ENCODE peak calls at places on chromosomes 12 and 14, in four cellular contexts. I is mammary epithelial cell, R is Peyer's patch, W is hepatocyte. P is an unnamed sample.

GRCh38 chr14:51176819-51177218 is 63.2 kb upstream of the TMX1 start:
- DNase-seq in I (no peak), R (no peak), W (no peak), P (no peak)

GRCh38 chr12:93824514-93825500 is 147.6 kb downstream of the CRADD start:
- DNase-seq in I (no peak), R (no peak), W (no peak), P (no peak)

GRCh38 chr14:38073641-38074040 is 134.1 kb upstream of the SSTR1 start:
- DNase-seq in I (no peak), R (no peak), W (no peak), P (no peak)

GRCh38 chr12:3989218-3989550 is 116.0 kb upstream of the PARP11 start:
- DNase-seq in I (no peak), R (no peak), W (no peak), P (no peak)

GRCh38 chr12:47316609-47317049 is 236.9 kb upstream of the AMIGO2 start:
- DNase-seq in I (no peak), R (no peak), W (no peak), P (no peak)

GRCh38 chr12:16939871-16940306 is 333.9 kb upstream of the LMO3 start:
- DNase-seq in I (peak; percentile 71), R (no peak), W (peak; percentile 78), P (peak; percentile 89)

GRCh38 chr14:69789118-69789640 is 7.9 kb downstream of the SLC10A1 start:
- DNase-seq in I (peak; percentile 84), R (no peak), W (no peak), P (peak; percentile 94)

GRCh38 chr14:39107624-39108023 is 4.6 kb upstream of the SEC23A start:
- DNase-seq in I (peak; percentile 24), R (no peak), W (peak; percentile 55), P (peak; percentile 42)

GRCh38 chr14:68896132-68896531 is 83.0 kb downstream of the ACTN1 start:
- DNase-seq in I (no peak), R (no peak), W (no peak), P (no peak)

GRCh38 chr12:67358686-67359374 is 89.7 kb downstream of the CAND1 start:
- DNase-seq in I (no peak), R (no peak), W (no peak), P (no peak)

GRCh38 chr12:117151195-117152031 is 38.9 kb downstream of the FBXO21 start:
- DNase-seq in I (no peak), R (peak; percentile 58), W (peak; percentile 77), P (peak; percentile 29)

GRCh38 chr12:96908170-96908675 is 1.2 kb downstream of the NEDD1 start:
- DNase-seq in I (peak; percentile 16), R (no peak), W (no peak), P (no peak)

GRCh38 chr12:74148849-74149248 is 388.8 kb upstream of the ATXN7L3B start:
- DNase-seq in I (no peak), R (no peak), W (no peak), P (no peak)

GRCh38 chr12:9667403-9667802 is 2.1 kb upstream of the CLEC2D start:
- DNase-seq in I (no peak), R (no peak), W (no peak), P (no peak)

GRCh38 chr12:110776410-110776809 is 33.7 kb upstream of the PPP1CC start:
- DNase-seq in I (no peak), R (no peak), W (no peak), P (no peak)

GRCh38 chr14:64438181-64438839 is 27.0 kb upstream of the AKAP5 start:
- DNase-seq in I (peak; percentile 75), R (no peak), W (peak; percentile 49), P (peak; percentile 60)

GRCh38 chr12:31369712-31370521 is 44.0 kb upstream of the SINHCAF start:
- DNase-seq in I (no peak), R (peak; percentile 47), W (peak; percentile 73), P (peak; percentile 79)

GRCh38 chr12:87779858-87780498 is 249.2 kb downstream of the C12orf50 start:
- DNase-seq in I (peak; percentile 8), R (no peak), W (no peak), P (peak; percentile 18)

GRCh38 chr12:52242442-52243263 is 9.6 kb downstream of the KRT7 start:
- DNase-seq in I (no peak), R (no peak), W (no peak), P (no peak)

GRCh38 chr14:53180272-53181221 is 27.4 kb upstream of the DDHD1 start:
- DNase-seq in I (no peak), R (no peak), W (peak; percentile 36), P (no peak)

GRCh38 chr14:68574906-68575305 is 218.0 kb downstream of the ZFP36L1 start:
- DNase-seq in I (no peak), R (no peak), W (no peak), P (no peak)

GRCh38 chr12:25257590-25258324 is 7.0 kb upstream of the KRAS start:
- DNase-seq in I (no peak), R (no peak), W (no peak), P (no peak)

GRCh38 chr12:89106950-89107349 is 245.4 kb downstream of the DUSP6 start:
- DNase-seq in I (no peak), R (no peak), W (no peak), P (no peak)

GRCh38 chr12:50786498-50787231 is 22.8 kb downstream of the ATF1 start:
- DNase-seq in I (peak; percentile 98), R (no peak), W (peak; percentile 67), P (peak; percentile 100)

GRCh38 chr12:113196996-113197395 is 11.5 kb downstream of the RITA1 start:
- DNase-seq in I (peak; percentile 63), R (peak; percentile 85), W (peak; percentile 84), P (peak; percentile 70)

GRCh38 chr12:120903818-120904773 is at the start of gene SPPL3:
- DNase-seq in I (peak; percentile 77), R (peak; percentile 97), W (peak; percentile 96), P (peak; percentile 35)

GRCh38 chr14:81464253-81465001 is 64.3 kb upstream of the STON2 start:
- DNase-seq in I (peak; percentile 45), R (peak; percentile 68), W (peak; percentile 80), P (peak; percentile 53)

DNA sequence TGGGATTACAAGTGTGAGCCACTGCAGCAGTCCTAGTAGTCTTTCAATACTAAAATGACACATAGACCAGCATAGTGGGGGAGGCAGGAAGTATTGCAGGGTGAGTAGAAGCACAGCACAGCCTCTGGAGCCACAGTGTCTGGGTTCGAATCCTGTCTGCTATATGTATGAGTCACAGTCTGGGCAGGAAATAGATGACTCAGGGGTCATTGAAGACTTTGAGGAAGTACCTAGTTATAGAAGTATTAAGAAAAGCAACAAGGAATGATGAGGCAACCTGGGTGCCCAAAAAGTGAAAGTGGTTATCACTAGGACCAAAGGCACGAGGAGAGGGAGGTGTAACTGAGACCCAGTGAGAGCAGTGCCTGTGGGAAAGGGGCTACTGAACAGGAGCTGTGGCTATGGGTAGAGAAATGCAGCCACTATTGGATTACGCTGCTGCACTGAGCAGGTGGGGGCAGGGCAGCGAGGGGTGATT is 124.0 kb downstream of the PDE3A start:
- DNase-seq in I (peak; percentile 1), R (no peak), W (no peak), P (peak; percentile 63)
- H3K4me3 ChIP-seq in I (no peak overlapping the region), R (no peak overlapping the region), W (no peak overlapping the region), P (no peak overlapping the region)

GRCh38 chr14:61547186-61548121 is 147.9 kb upstream of the HIF1A start:
- DNase-seq in I (peak; percentile 91), R (no peak), W (peak; percentile 62), P (peak; percentile 88)
- H3K36me3 ChIP-seq in I (no peaks in the 10 kb centered on the region), R (no peaks in the 10 kb centered on the region), W (no peaks in the 10 kb centered on the region), P (peaks cover 3% of the 10 kb centered on the region)

GRCh38 chr14:56487761-56488160 is 91.8 kb upstream of the TMEM260 start:
- DNase-seq in I (peak; percentile 80), R (no peak), W (no peak), P (peak; percentile 96)

GRCh38 chr14:56491299-56492285 is 88.0 kb upstream of the TMEM260 start:
- DNase-seq in I (peak; percentile 42), R (peak; percentile 56), W (peak; percentile 81), P (peak; percentile 66)

GRCh38 chr14:56490379-56490778 is 89.2 kb upstream of the TMEM260 start:
- DNase-seq in I (peak; percentile 9), R (no peak), W (peak; percentile 66), P (peak; percentile 52)

GRCh38 chr14:56488306-56488705 is 91.3 kb upstream of the TMEM260 start:
- DNase-seq in I (peak; percentile 1), R (no peak), W (no peak), P (peak; percentile 29)

DNA sequence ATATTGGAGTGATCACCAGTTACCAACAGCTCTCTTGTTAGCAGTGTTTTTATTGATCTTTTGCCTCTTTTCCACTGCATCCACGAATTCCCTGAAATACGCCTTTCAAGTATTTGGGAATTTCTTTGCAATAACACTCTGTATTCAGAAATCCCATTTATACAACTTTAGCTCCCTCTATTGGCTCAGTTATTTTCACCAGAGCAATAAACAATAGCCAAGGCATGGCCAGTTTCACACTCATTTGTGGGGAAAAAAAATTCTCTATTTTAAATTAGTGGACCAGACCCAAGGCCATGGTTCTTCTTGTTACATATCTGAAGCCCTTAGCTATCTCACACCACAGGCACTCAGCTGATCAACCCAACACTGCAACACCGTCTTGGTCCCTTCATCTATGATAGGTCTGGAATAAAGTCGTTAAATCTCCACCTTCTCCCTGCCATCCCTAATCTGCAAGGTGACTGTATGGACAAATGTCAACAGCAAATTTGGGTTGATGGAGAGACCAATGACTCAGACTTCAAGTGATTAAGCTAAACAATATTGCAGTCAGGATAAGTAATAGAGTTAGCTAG is 92.4 kb upstream of the TMEM260 start:
- DNase-seq in I (peak; percentile 1), R (no peak), W (peak; percentile 38), P (peak; percentile 17)
- TF ChIP-seq CTCF in I (peak; percentile 27), R (peak; percentile 32), W (peak; percentile 74), P (no peak)

GRCh38 chr14:104657563-104658324 is 31.7 kb upstream of the INF2 start:
- DNase-seq in I (no peak), R (peak; percentile 92), W (no peak), P (no peak)
- H3K4me3 ChIP-seq in I (no peak overlapping the region), R (peak overlapping the region; percentile 6), W (no peak overlapping the region), P (no peak overlapping the region)

DNA sequence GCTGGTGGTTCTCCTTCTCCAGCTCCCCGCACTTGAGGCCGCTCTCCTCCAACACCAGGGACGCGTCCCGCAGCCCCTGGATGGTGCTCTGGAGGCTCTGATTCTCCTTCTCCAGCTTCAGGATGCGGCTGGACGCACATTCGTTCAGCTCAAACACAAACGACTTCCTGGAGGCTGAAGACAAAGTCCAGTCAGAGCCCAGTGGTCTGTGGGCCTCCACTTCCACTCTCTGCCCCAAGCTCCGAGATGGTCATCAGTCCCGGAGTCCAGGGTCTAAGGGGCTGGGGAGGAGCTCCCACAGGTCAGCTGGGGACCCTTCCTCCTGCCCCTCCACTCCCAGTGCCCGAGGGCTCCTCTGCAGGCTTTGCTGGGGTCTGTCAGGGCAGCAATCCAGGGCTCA is 76.6 kb upstream of the GPR68 start:
- DNase-seq in I (no peak), R (no peak), W (no peak), P (no peak)
- H3K36me3 ChIP-seq in I (no peaks in the 10 kb centered on the region), R (no peaks in the 10 kb centered on the region), W (no peaks in the 10 kb centered on the region), P (peaks cover 11% of the 10 kb centered on the region)